ENCODE peak calls at places on chromosomes 16 and 17, in nine cellular contexts. K is aorta; T is stomach; R is GM12878; A is CD8-positive, alpha-beta memory T cell; D is small intestine; U is cardiac muscle cell; H is body of pancreas; J is IMR-90. G is an unnamed sample. For H3K9me3, the result is how much of the 10 kb centered on the place peaks cover.

GRCh38 chr16:51453296-51453695 is 302.2 kb upstream of the SALL1 start:
- DNase-seq in K (no peak), T (no peak), R (no peak), A (no peak), D (no peak), U (no peak), H (no peak), J (no peak), G (no peak)

GRCh38 chr17:29115906-29116651 is 64.1 kb downstream of the MYO18A start:
- DNase-seq in K (no peak), T (no peak), R (no peak), A (no peak), D (no peak), U (peak), H (peak), J (peak), G (no peak)

GRCh38 chr17:72152392-72152727 is 31.5 kb downstream of the SOX9 start:
- DNase-seq in K (no peak), T (no peak), R (no peak), A (no peak), D (no peak), U (no peak), H (peak), J (peak), G (no peak)

GRCh38 chr16:84526794-84527485 is 22.5 kb upstream of the MEAK7 start:
- DNase-seq in K (peak), T (no peak), R (no peak), A (no peak), D (no peak), U (no peak), H (no peak), J (peak), G (peak)

GRCh38 chr16:66298006-66298405 is 68.5 kb upstream of the CDH5 start:
- DNase-seq in K (no peak), T (no peak), R (no peak), A (no peak), D (no peak), U (no peak), H (no peak), J (no peak), G (no peak)

GRCh38 chr17:40191237-40192208 is 14.3 kb downstream of the RAPGEFL1 start:
- DNase-seq in K (peak), T (peak), R (peak), A (peak), D (peak), U (peak), H (peak), J (peak), G (peak)

GRCh38 chr16:63752347-63752746 is 1369.5 kb downstream of the CDH11 start:
- DNase-seq in K (no peak), T (no peak), R (no peak), A (no peak), D (peak), U (peak), H (no peak), J (no peak), G (no peak)

GRCh38 chr16:81618661-81619060 is 160.4 kb upstream of the PLCG2 start:
- DNase-seq in K (no peak), T (peak), R (no peak), A (no peak), D (no peak), U (no peak), H (peak), J (no peak), G (no peak)

GRCh38 chr17:27489045-27489715 is 32.9 kb downstream of the KSR1 start:
- DNase-seq in K (peak), T (peak), R (no peak), A (no peak), D (peak), U (no peak), H (peak), J (peak), G (peak)

GRCh38 chr17:52606098-52606497 is 447.6 kb upstream of the CA10 start:
- DNase-seq in K (no peak), T (no peak), R (no peak), A (no peak), D (no peak), U (no peak), H (no peak), J (no peak), G (no peak)

GRCh38 chr16:20968765-20969164 is 68.2 kb downstream of the LYRM1 start:
- DNase-seq in K (no peak), T (no peak), R (no peak), A (no peak), D (no peak), U (no peak), H (no peak), J (no peak), G (no peak)

GRCh38 chr17:76997981-76998531 is 129.9 kb downstream of the MGAT5B start:
- DNase-seq in K (no peak), T (no peak), R (peak), A (peak), D (peak), U (no peak), H (peak), J (no peak), G (no peak)

GRCh38 chr16:17277981-17278381 is 192.8 kb downstream of the XYLT1 start:
- DNase-seq in K (peak), T (peak), R (no peak), A (no peak), D (peak), U (peak), H (peak), J (peak), G (no peak)

GRCh38 chr16:73064227-73064995 is 16.5 kb upstream of the ZFHX3 start:
- DNase-seq in K (peak), T (no peak), R (no peak), A (no peak), D (no peak), U (no peak), H (no peak), J (peak), G (no peak)

GRCh38 chr16:86517652-86518258 is 7.4 kb downstream of the FOXF1 start:
- DNase-seq in K (peak), T (peak), R (no peak), A (no peak), D (peak), U (peak), H (peak), J (peak), G (no peak)

GRCh38 chr17:63450551-63450950 is 4.4 kb upstream of the CYB561 start:
- DNase-seq in K (no peak), T (no peak), R (no peak), A (no peak), D (no peak), U (no peak), H (no peak), J (peak), G (no peak)

GRCh38 chr16:23107878-23108277 is 41.4 kb downstream of the USP31 start:
- DNase-seq in K (no peak), T (no peak), R (no peak), A (no peak), D (no peak), U (no peak), H (no peak), J (no peak), G (no peak)

GRCh38 chr16:66996324-66996982 is 8.1 kb downstream of the CES4A start:
- DNase-seq in K (peak), T (peak), R (no peak), A (no peak), D (no peak), U (no peak), H (peak), J (peak), G (no peak)

GRCh38 chr16:27918755-27919154 is 144.8 kb downstream of the GSG1L start:
- DNase-seq in K (no peak), T (no peak), R (no peak), A (no peak), D (no peak), U (no peak), H (no peak), J (peak), G (no peak)

GRCh38 chr17:77810536-77810935 is 148.0 kb upstream of the TNRC6C start:
- DNase-seq in K (peak), T (no peak), R (no peak), A (no peak), D (no peak), U (no peak), H (peak), J (peak), G (peak)

GRCh38 chr16:1258218-1258587 is 2.3 kb downstream of the TPSD1 start:
- DNase-seq in K (no peak), T (no peak), R (no peak), A (no peak), D (no peak), U (no peak), H (no peak), J (no peak), G (no peak)

GRCh38 chr16:55697867-55698266 is 42.1 kb downstream of the SLC6A2 start:
- DNase-seq in K (no peak), T (no peak), R (no peak), A (no peak), D (no peak), U (no peak), H (no peak), J (no peak), G (no peak)

GRCh38 chr17:30495586-30495985 is 18.4 kb downstream of the GOSR1 start:
- DNase-seq in K (no peak), T (no peak), R (no peak), A (no peak), D (no peak), U (no peak), H (no peak), J (no peak), G (no peak)

GRCh38 chr17:22138861-22139469 is 446.6 kb downstream of the KCNJ18 start:
- DNase-seq in K (no peak), T (no peak), R (no peak), A (no peak), D (no peak), U (no peak), H (no peak), J (no peak), G (no peak)

GRCh38 chr16:1899641-1900451 is 18.4 kb downstream of the HS3ST6 start:
- DNase-seq in K (no peak), T (peak), R (no peak), A (no peak), D (peak), U (no peak), H (peak), J (no peak), G (no peak)

GRCh38 chr17:43367588-43368242 is 31.1 kb upstream of the ARL4D start:
- DNase-seq in K (no peak), T (no peak), R (peak), A (no peak), D (no peak), U (peak), H (no peak), J (peak), G (no peak)

GRCh38 chr17:55366020-55366481 is 55.6 kb downstream of the MMD start:
- DNase-seq in K (no peak), T (no peak), R (no peak), A (no peak), D (no peak), U (no peak), H (no peak), J (no peak), G (no peak)

GRCh38 chr17:48191362-48191761 is 83.8 kb downstream of the SNX11 start:
- DNase-seq in K (no peak), T (no peak), R (no peak), A (no peak), D (no peak), U (no peak), H (no peak), J (no peak), G (no peak)

GRCh38 chr17:40548491-40548981 is 16.7 kb downstream of the CCR7 start:
- DNase-seq in K (no peak), T (peak), R (no peak), A (no peak), D (no peak), U (no peak), H (no peak), J (no peak), G (no peak)

GRCh38 chr16:11587643-11588247 is 1.0 kb upstream of the LITAF start:
- DNase-seq in K (peak), T (no peak), R (no peak), A (no peak), D (no peak), U (no peak), H (no peak), J (no peak), G (peak)

GRCh38 chr17:385195-385835 is 32.7 kb upstream of the RPH3AL start:
- DNase-seq in K (peak), T (peak), R (no peak), A (peak), D (peak), U (peak), H (peak), J (no peak), G (peak)

GRCh38 chr17:2400877-2401425 is at the start of gene MNT:
- DNase-seq in K (peak), T (peak), R (no peak), A (peak), D (peak), U (peak), H (peak), J (peak), G (peak)

GRCh38 chr17:1713878-1714487 is 3.8 kb upstream of the TLCD2 start:
- DNase-seq in K (peak), T (peak), R (no peak), A (no peak), D (peak), U (peak), H (peak), J (peak), G (peak)

GRCh38 chr16:85220125-85220839 is 108.0 kb upstream of the CIBAR2 start:
- DNase-seq in K (peak), T (peak), R (no peak), A (no peak), D (peak), U (no peak), H (peak), J (peak), G (peak)

GRCh38 chr17:67696347-67696746 is 21.4 kb upstream of the NOL11 start:
- DNase-seq in K (no peak), T (no peak), R (no peak), A (no peak), D (no peak), U (no peak), H (no peak), J (peak), G (no peak)

GRCh38 chr17:42289863-42290165 is 1.5 kb downstream of the STAT5A start:
- DNase-seq in K (no peak), T (no peak), R (no peak), A (peak), D (no peak), U (no peak), H (no peak), J (no peak), G (no peak)

GRCh38 chr16:813204-813915 is 12.8 kb upstream of the GNG13 start:
- DNase-seq in K (no peak), T (no peak), R (no peak), A (peak), D (no peak), U (peak), H (peak), J (peak), G (no peak)

GRCh38 chr17:8057691-8058114 is 18.8 kb downstream of the ALOX15B start:
- DNase-seq in K (no peak), T (peak), R (peak), A (peak), D (peak), U (peak), H (peak), J (peak), G (peak)

GRCh38 chr16:49000594-49000993 is 281.0 kb downstream of the CBLN1 start:
- DNase-seq in K (no peak), T (no peak), R (no peak), A (no peak), D (peak), U (no peak), H (no peak), J (no peak), G (no peak)

GRCh38 chr16:48999034-48999433 is 282.6 kb downstream of the CBLN1 start:
- DNase-seq in K (no peak), T (no peak), R (no peak), A (no peak), D (no peak), U (peak), H (no peak), J (no peak), G (no peak)

GRCh38 chr16:49003022-49003421 is 278.6 kb downstream of the CBLN1 start:
- DNase-seq in K (no peak), T (no peak), R (no peak), A (no peak), D (no peak), U (no peak), H (no peak), J (no peak), G (no peak)

GRCh38 chr16:48999508-48999907 is 282.1 kb downstream of the CBLN1 start:
- DNase-seq in K (no peak), T (no peak), R (no peak), A (no peak), D (no peak), U (peak), H (no peak), J (no peak), G (no peak)

GRCh38 chr16:49003992-49004391 is 277.6 kb downstream of the CBLN1 start:
- DNase-seq in K (no peak), T (no peak), R (no peak), A (no peak), D (no peak), U (peak), H (no peak), J (no peak), G (no peak)
- H3K4me3 ChIP-seq in K (no peak), T (no peak), R (no peak), A (no peak), D (no peak), U (no peak), H (no peak), J (no peak), G (no peak)

GRCh38 chr16:3289998-3290673 is 6.8 kb downstream of the ZNF263 start:
- DNase-seq in K (no peak), T (no peak), R (no peak), A (no peak), D (no peak), U (no peak), H (no peak), J (no peak), G (no peak)
- H3K9me3 ChIP-seq in K (under half), T (half or more), R (half or more), A (half or more), D (under half), U (under half), H (half or more), J (half or more), G (half or more)

GRCh38 chr17:57675427-57675826 is 69.7 kb downstream of the CCDC182 start:
- DNase-seq in K (no peak), T (no peak), R (no peak), A (no peak), D (no peak), U (no peak), H (no peak), J (no peak), G (no peak)
- H3K4me3 ChIP-seq in K (no peak), T (no peak), R (no peak), A (no peak), D (no peak), U (no peak), H (no peak), J (no peak), G (no peak)

GRCh38 chr16:35792516-35793285 is 2333.3 kb downstream of the TP53TG3F start:
- DNase-seq in K (no peak), T (no peak), R (no peak), A (no peak), D (no peak), U (no peak), H (no peak), J (no peak), G (no peak)

GRCh38 chr16:35795361-35796029 is 2336.1 kb downstream of the TP53TG3F start:
- DNase-seq in K (no peak), T (no peak), R (no peak), A (no peak), D (no peak), U (no peak), H (no peak), J (no peak), G (no peak)

GRCh38 chr16:35798885-35799426 is 2339.5 kb downstream of the TP53TG3F start:
- DNase-seq in K (no peak), T (no peak), R (no peak), A (no peak), D (peak), U (no peak), H (no peak), J (no peak), G (no peak)

DNA sequence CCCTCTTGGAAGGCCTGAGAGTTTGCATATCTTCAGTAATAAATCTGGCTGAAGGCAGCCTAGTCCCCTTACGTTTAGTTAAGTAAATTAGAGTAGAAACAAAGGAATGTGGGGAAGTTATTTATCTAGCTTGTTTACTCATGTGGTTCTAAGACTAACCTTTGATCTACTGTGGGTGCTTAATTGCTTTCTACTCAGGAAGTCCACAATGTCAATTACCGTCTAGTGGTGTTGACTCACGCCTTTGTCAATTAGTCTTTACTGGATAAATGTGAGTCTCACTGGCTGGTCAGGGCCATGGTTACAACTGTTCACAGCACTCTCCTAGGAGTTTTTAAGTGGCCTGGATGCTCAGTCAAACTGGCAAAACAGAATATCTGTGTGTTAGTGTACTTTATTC is 2338.4 kb downstream of the TP53TG3F start:
- DNase-seq in K (no peak), T (no peak), R (no peak), A (no peak), D (peak), U (no peak), H (no peak), J (no peak), G (no peak)
- H3K9me3 ChIP-seq in K (under half), T (under half), R (under half), A (under half), D (under half), U (under half), H (under half), J (under half), G (under half)

DNA sequence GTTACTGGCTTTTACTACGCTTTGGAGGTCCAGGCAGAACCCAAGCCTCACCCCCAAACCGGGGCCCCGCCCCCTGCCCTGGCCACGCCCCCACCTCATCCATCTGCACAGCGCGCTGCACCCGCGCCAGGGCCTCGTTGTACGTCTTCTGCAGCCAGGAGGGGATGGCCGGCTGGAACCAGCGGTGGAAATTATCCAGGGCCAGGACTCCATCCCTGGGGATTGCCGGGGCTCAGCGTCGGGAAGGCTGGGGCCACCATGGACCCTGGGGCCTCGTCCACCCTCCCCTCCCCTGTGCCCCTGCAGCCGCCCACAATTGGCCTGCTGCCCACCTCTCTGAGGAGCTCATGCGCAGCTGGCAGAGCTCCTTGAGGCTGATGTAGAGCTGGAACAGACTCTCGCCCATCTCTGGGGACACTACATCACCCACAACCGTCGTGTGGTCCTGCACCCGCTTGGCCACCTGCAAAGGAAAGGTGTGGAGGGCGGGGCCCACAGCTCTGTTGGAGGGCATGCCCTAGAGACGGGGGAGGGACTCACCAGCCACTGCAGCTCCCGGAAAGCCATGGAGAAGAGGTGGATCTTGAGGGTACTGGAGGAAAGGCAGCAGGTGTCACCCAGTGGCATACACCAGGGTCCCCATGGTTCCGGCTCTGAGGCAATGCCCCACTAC is 8.8 kb downstream of the UNC13D start:
- DNase-seq in K (no peak), T (no peak), R (no peak), A (no peak), D (no peak), U (no peak), H (no peak), J (no peak), G (no peak)
- H3K4me3 ChIP-seq in K (no peak), T (no peak), R (no peak), A (no peak), D (no peak), U (no peak), H (no peak), J (no peak), G (no peak)

GRCh38 chr16:35409503-35409902 is 1950.1 kb downstream of the TP53TG3F start:
- DNase-seq in K (no peak), T (no peak), R (no peak), A (no peak), D (no peak), U (no peak), H (no peak), J (no peak), G (no peak)

GRCh38 chr16:35410438-35410837 is 1951.0 kb downstream of the TP53TG3F start:
- DNase-seq in K (no peak), T (no peak), R (no peak), A (no peak), D (no peak), U (no peak), H (no peak), J (no peak), G (no peak)

GRCh38 chr16:35404273-35404672 is 1944.9 kb downstream of the TP53TG3F start:
- DNase-seq in K (no peak), T (no peak), R (no peak), A (no peak), D (no peak), U (no peak), H (no peak), J (no peak), G (no peak)

GRCh38 chr16:35411156-35411555 is 1951.7 kb downstream of the TP53TG3F start:
- DNase-seq in K (no peak), T (no peak), R (no peak), A (no peak), D (no peak), U (no peak), H (no peak), J (no peak), G (no peak)

GRCh38 chr16:35405547-35405946 is 1946.1 kb downstream of the TP53TG3F start:
- DNase-seq in K (no peak), T (no peak), R (no peak), A (no peak), D (no peak), U (no peak), H (no peak), J (no peak), G (peak)
- H3K9me3 ChIP-seq in K (under half), T (under half), R (under half), A (under half), D (under half), U (under half), H (under half), J (under half), G (under half)